ENCODE peak calls at places on chromosomes 5 and 9, in ten cellular contexts. U is suprapubic skin; Q is tibial artery; R is uterus; L is stomach; Y is astrocyte; F is transverse colon; J is CD8-positive, alpha-beta T cell; W is ovary; H is mucosa of descending colon. N is an unnamed sample. For H3K4me1, the result is how much of the 10 kb centered on the place peaks cover.

GRCh38 chr5:96067902-96068614 is 106.4 kb upstream of the ELL2 start:
- DNase-seq in U (no peak), Q (no peak), R (no peak), L (no peak), Y (peak), F (no peak), J (no peak), W (no peak), H (peak), N (no peak)

GRCh38 chr5:13331585-13331984 is 612.9 kb downstream of the DNAH5 start:
- DNase-seq in U (no peak), Q (no peak), R (no peak), L (no peak), Y (no peak), F (no peak), J (no peak), W (no peak), H (no peak), N (peak)

GRCh38 chr5:160548949-160549665 is 127.5 kb downstream of the PTTG1 start:
- DNase-seq in U (no peak), Q (no peak), R (no peak), L (no peak), Y (peak), F (no peak), J (no peak), W (no peak), H (no peak), N (no peak)

GRCh38 chr9:31776471-31776870 is 608.0 kb upstream of the ACO1 start:
- DNase-seq in U (no peak), Q (no peak), R (no peak), L (peak), Y (no peak), F (no peak), J (no peak), W (no peak), H (no peak), N (no peak)

GRCh38 chr5:157870837-157871834 is 12.2 kb upstream of the CLINT1 start:
- DNase-seq in U (no peak), Q (no peak), R (no peak), L (no peak), Y (peak), F (no peak), J (no peak), W (no peak), H (no peak), N (no peak)

GRCh38 chr5:81393783-81394718 is at the start of gene ACOT12:
- DNase-seq in U (no peak), Q (no peak), R (peak), L (no peak), Y (peak), F (no peak), J (no peak), W (no peak), H (no peak), N (peak)

GRCh38 chr9:1460143-1460769 is 410.1 kb downstream of the DMRT2 start:
- DNase-seq in U (no peak), Q (no peak), R (no peak), L (no peak), Y (no peak), F (peak), J (no peak), W (no peak), H (no peak), N (no peak)

GRCh38 chr9:133158695-133159094 is 5.0 kb downstream of the GBGT1 start:
- DNase-seq in U (no peak), Q (no peak), R (no peak), L (no peak), Y (no peak), F (no peak), J (no peak), W (no peak), H (no peak), N (no peak)

GRCh38 chr9:126734877-126735276 is 70.0 kb upstream of the ZBTB43 start:
- DNase-seq in U (no peak), Q (no peak), R (no peak), L (no peak), Y (no peak), F (no peak), J (no peak), W (no peak), H (no peak), N (no peak)

GRCh38 chr9:97918641-97919040 is 3.7 kb downstream of the TRMO start:
- DNase-seq in U (no peak), Q (no peak), R (no peak), L (no peak), Y (no peak), F (no peak), J (no peak), W (no peak), H (no peak), N (no peak)

GRCh38 chr5:1161832-1162229 is 39.6 kb upstream of the SLC6A19 start:
- DNase-seq in U (no peak), Q (no peak), R (no peak), L (peak), Y (no peak), F (peak), J (no peak), W (no peak), H (peak), N (peak)

GRCh38 chr5:14775857-14776256 is 95.7 kb downstream of the ANKH start:
- DNase-seq in U (no peak), Q (no peak), R (no peak), L (peak), Y (peak), F (peak), J (no peak), W (no peak), H (peak), N (no peak)

GRCh38 chr9:99730063-99730462 is 91.6 kb upstream of the NR4A3 start:
- DNase-seq in U (no peak), Q (no peak), R (no peak), L (no peak), Y (no peak), F (no peak), J (no peak), W (no peak), H (no peak), N (no peak)

GRCh38 chr5:103450333-103451061 is 112.1 kb downstream of the NUDT12 start:
- DNase-seq in U (no peak), Q (no peak), R (no peak), L (no peak), Y (peak), F (no peak), J (no peak), W (no peak), H (no peak), N (no peak)

GRCh38 chr5:126139086-126139485 is 284.1 kb upstream of the GRAMD2B start:
- DNase-seq in U (no peak), Q (no peak), R (no peak), L (no peak), Y (peak), F (no peak), J (no peak), W (no peak), H (no peak), N (no peak)

GRCh38 chr5:143449772-143450171 is 46.3 kb upstream of the NR3C1 start:
- DNase-seq in U (no peak), Q (no peak), R (no peak), L (no peak), Y (no peak), F (no peak), J (no peak), W (no peak), H (no peak), N (no peak)

GRCh38 chr9:27276182-27277030 is 20.5 kb downstream of the EQTN start:
- DNase-seq in U (no peak), Q (no peak), R (no peak), L (no peak), Y (peak), F (no peak), J (no peak), W (no peak), H (no peak), N (no peak)

GRCh38 chr9:98575379-98576346 is 133.1 kb downstream of the GABBR2 start:
- DNase-seq in U (no peak), Q (no peak), R (no peak), L (peak), Y (peak), F (no peak), J (no peak), W (no peak), H (no peak), N (no peak)

GRCh38 chr9:69746859-69747560 is 12.8 kb downstream of the PTAR1 start:
- DNase-seq in U (no peak), Q (no peak), R (no peak), L (no peak), Y (no peak), F (no peak), J (no peak), W (no peak), H (no peak), N (no peak)

GRCh38 chr5:45260292-45260691 is 435.9 kb downstream of the HCN1 start:
- DNase-seq in U (no peak), Q (no peak), R (no peak), L (no peak), Y (no peak), F (no peak), J (no peak), W (no peak), H (no peak), N (no peak)

GRCh38 chr9:75152416-75152815 is 64.1 kb downstream of the OSTF1 start:
- DNase-seq in U (no peak), Q (no peak), R (no peak), L (no peak), Y (no peak), F (no peak), J (peak), W (no peak), H (no peak), N (no peak)

GRCh38 chr5:3913264-3913663 is 317.6 kb downstream of the IRX1 start:
- DNase-seq in U (no peak), Q (no peak), R (no peak), L (no peak), Y (peak), F (no peak), J (no peak), W (no peak), H (no peak), N (no peak)

GRCh38 chr5:3905521-3905920 is 309.9 kb downstream of the IRX1 start:
- DNase-seq in U (no peak), Q (no peak), R (no peak), L (no peak), Y (no peak), F (no peak), J (no peak), W (no peak), H (no peak), N (no peak)

GRCh38 chr5:3912790-3913189 is 317.2 kb downstream of the IRX1 start:
- DNase-seq in U (no peak), Q (no peak), R (no peak), L (no peak), Y (no peak), F (no peak), J (no peak), W (no peak), H (no peak), N (no peak)

DNA sequence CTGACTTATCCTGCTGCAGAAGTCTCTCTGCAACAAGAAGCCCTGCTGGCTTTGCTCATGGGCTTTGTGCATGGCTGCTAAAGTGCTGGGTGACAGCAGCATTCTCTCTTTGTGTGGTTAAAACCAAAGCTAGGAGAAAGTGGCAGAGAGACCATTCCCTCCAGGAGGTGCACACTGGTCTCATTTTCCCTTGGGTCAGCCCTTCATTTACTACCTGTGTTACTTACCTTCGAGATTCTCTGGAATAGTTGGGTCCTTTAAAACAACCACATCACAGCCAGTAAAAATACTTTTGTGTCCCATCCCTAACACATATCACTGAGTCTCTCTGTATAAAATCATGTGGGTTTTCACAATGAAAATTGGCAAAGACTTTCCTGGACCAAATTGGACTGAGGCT is 315.5 kb downstream of the IRX1 start:
- DNase-seq in U (no peak), Q (no peak), R (no peak), L (no peak), Y (no peak), F (no peak), J (no peak), W (no peak), H (no peak), N (no peak)
- H3K4me1 ChIP-seq in U (under half), Q (under half), R (under half), L (under half), Y (under half), F (under half), J (under half), W (under half), H (under half), N (under half)

DNA sequence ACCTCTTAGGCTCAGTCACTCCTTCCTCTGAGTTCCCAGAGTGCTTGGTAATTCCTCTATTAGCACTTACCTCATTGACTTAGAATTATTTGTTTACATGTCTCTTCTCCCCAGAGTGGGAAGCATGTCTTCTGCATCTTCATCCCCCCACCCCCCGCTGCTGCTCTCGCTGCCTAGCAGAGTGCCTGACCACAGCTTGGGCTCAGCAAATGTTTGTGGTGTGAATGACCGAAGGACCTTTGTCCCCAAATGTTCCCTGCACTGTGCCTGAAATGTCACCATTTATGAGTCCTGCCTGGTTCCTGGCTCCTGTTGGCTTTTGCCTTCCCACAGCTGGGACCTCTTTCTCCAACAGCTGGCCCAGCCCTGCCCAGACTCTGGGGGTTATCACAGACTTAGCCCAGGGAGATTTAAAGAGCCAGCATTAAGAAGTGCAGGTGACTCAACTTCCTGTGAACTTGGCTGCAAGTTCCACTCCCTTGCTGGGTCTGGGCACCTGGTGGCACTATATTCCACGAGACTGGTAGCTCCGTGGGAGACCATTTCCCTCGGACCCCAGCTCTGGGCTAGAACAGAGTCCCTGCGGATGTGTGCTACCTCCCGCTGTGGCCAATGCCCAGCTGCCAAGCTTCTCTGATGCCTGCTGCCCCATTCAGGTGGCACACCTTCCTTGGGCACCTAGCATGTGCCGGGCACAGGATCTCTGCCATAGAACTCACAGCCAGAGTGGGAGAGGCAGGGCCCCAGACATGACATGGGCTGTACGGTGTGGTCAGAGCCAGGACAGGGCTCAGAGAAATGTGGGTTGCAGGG is 1.8 kb upstream of the HMCN2 start:
- DNase-seq in U (peak), Q (peak), R (no peak), L (no peak), Y (peak), F (no peak), J (no peak), W (no peak), H (no peak), N (no peak)
- TF ChIP-seq CTCF in U (no peak), Q (no peak), R (no peak), L (no peak), Y (no peak), F (no peak), J (no peak), W (no peak), H (no peak), N (no peak)

DNA sequence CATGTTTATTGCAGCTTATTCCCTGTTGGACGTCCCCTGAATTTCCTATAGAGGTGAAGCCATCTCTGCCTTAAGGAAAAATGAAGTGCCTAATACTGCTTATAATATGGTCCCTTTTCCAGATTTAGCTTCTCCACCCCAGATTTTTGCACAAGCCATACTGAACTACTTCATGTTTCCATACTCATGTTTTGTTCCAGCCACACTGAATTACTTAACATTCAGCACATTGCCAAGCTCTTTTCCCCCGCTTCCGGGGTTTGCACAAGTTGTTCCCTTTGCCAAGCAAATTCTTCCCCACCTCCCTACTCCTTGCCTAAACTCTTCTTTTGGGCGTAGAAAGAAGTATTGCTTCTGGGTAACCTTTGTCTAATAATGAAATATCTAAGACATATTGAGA is 1.7 kb upstream of the CNTRL start:
- DNase-seq in U (peak), Q (peak), R (peak), L (peak), Y (peak), F (peak), J (no peak), W (peak), H (no peak), N (peak)
- H3K4me3 ChIP-seq in U (peak), Q (peak), R (no peak), L (no peak), Y (no peak), F (no peak), J (no peak), W (no peak), H (no peak), N (no peak)

GRCh38 chr5:88666761-88667186 is 216.2 kb downstream of the MEF2C start:
- DNase-seq in U (no peak), Q (no peak), R (no peak), L (no peak), Y (peak), F (no peak), J (no peak), W (no peak), H (no peak), N (no peak)
- H3K4me1 ChIP-seq in U (under half), Q (under half), R (under half), L (under half), Y (under half), F (under half), J (under half), W (under half), H (under half), N (under half)

DNA sequence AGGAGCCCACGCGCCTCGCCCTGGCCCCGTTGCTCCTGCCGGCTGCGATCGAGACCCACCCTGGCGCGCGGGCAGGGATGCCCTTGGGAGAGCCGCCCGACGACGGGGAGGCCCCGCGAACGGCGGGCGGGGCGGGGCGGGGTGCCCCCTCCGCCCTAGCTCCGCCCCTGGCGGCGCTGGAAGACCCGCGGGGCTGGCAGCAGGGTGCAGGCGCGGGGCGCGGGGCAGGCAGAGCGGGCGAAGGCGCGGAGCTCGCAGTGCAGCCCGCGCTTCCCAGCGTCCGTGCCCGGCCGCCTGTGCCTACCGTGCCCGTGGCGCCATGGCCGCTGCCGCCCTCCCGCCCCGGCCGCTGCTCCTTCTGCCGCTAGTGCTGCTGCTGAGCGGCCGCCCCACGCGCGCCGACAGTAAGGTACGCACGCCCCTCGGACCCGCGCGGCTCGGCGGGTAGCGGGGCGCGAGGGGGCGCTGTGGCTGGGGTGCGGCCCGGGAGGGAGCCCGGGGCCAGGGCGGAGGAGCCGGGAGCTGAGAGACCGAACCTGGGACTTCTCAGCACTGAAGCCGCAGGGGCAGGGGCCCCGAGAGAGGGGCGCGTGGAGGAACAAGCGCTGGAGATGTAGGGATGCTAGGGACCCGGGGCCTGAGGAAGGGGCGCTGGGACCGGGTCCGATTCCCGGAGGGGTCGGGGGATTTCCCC is at the start of gene OLFML2A:
- DNase-seq in U (no peak), Q (peak), R (peak), L (no peak), Y (no peak), F (peak), J (no peak), W (peak), H (peak), N (peak)
- TF ChIP-seq CTCF in U (no peak), Q (no peak), R (peak), L (no peak), Y (no peak), F (no peak), J (no peak), W (peak), H (no peak), N (peak)

GRCh38 chr9:77022783-77023440 is 3.5 kb downstream of the FOXB2 start:
- DNase-seq in U (no peak), Q (no peak), R (no peak), L (no peak), Y (no peak), F (no peak), J (no peak), W (no peak), H (no peak), N (no peak)
- H3K4me3 ChIP-seq in U (no peak), Q (no peak), R (no peak), L (no peak), Y (no peak), F (no peak), J (no peak), W (no peak), H (no peak), N (no peak)

GRCh38 chr5:172114875-172115422 is 73.1 kb downstream of the STK10 start:
- DNase-seq in U (peak), Q (no peak), R (no peak), L (peak), Y (no peak), F (peak), J (peak), W (no peak), H (peak), N (peak)

GRCh38 chr5:172117977-172118701 is 69.9 kb downstream of the STK10 start:
- DNase-seq in U (peak), Q (no peak), R (no peak), L (no peak), Y (no peak), F (no peak), J (peak), W (no peak), H (no peak), N (no peak)

GRCh38 chr5:172118891-172119290 is 69.1 kb downstream of the STK10 start:
- DNase-seq in U (no peak), Q (no peak), R (no peak), L (no peak), Y (no peak), F (no peak), J (no peak), W (no peak), H (no peak), N (no peak)

GRCh38 chr5:172113036-172113435 is 75.0 kb downstream of the STK10 start:
- DNase-seq in U (no peak), Q (no peak), R (no peak), L (no peak), Y (peak), F (peak), J (peak), W (no peak), H (no peak), N (no peak)

GRCh38 chr5:172115541-172115982 is 72.5 kb downstream of the STK10 start:
- DNase-seq in U (peak), Q (no peak), R (no peak), L (no peak), Y (no peak), F (no peak), J (peak), W (no peak), H (no peak), N (no peak)
- H3K4me1 ChIP-seq in U (under half), Q (under half), R (under half), L (half or more), Y (under half), F (under half), J (half or more), W (under half), H (under half), N (under half)

DNA sequence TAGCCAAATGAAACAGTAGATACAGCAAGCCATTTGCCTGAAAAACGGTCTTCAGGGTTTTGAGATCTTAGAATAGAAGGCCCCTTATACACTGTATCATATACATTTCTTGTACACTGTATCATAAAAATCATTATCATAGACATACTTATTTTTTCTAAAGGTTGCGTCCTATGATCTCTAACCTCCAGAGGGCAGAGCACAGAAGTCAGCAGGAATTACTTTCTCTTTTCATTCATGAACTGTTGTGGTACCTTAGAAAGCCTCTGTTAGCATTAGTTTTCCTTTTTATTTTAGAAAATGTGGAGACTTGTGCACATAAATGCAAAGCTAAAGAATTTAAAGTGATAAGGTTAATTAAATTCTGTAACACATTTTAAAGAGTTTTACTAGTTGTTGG is 115.4 kb downstream of the OXCT1 start:
- DNase-seq in U (no peak), Q (no peak), R (no peak), L (no peak), Y (no peak), F (no peak), J (no peak), W (no peak), H (no peak), N (no peak)
- TF ChIP-seq CTCF in U (no peak), Q (no peak), R (no peak), L (no peak), Y (no peak), F (no peak), J (no peak), W (no peak), H (no peak), N (no peak)

N was measured in body of pancreas.